ENCODE peak calls at places on chromosomes 4 and X, in nine cellular contexts. One of them, this sample, is unnamed.

GRCh38 chrX:44874481-44875184 is 1.6 kb downstream of the KDM6A start:
- DNase-seq in lower leg skin: no peak
- DNase-seq in prostate gland: peak
- DNase-seq in adrenal gland: peak
- DNase-seq in Peyer's patch: peak
- DNase-seq in GM12864: no peak
- DNase-seq in natural killer cell: no peak
- DNase-seq in left ventricle myocardium inferior: no peak
- DNase-seq in cardiac fibroblast: peak
- DNase-seq in this sample: peak

GRCh38 chr4:28639747-28640146 is 1779.1 kb downstream of the STIM2 start:
- DNase-seq in lower leg skin: no peak
- DNase-seq in prostate gland: no peak
- DNase-seq in adrenal gland: no peak
- DNase-seq in Peyer's patch: no peak
- DNase-seq in GM12864: no peak
- DNase-seq in natural killer cell: no peak
- DNase-seq in left ventricle myocardium inferior: no peak
- DNase-seq in cardiac fibroblast: no peak
- DNase-seq in this sample: no peak

GRCh38 chr4:183571350-183572076 is 66.7 kb downstream of the ING2 start:
- DNase-seq in lower leg skin: no peak
- DNase-seq in prostate gland: peak
- DNase-seq in adrenal gland: peak
- DNase-seq in Peyer's patch: peak
- DNase-seq in GM12864: no peak
- DNase-seq in natural killer cell: no peak
- DNase-seq in left ventricle myocardium inferior: no peak
- DNase-seq in cardiac fibroblast: peak
- DNase-seq in this sample: peak

GRCh38 chrX:154401918-154402621 is 3.9 kb downstream of the RPL10 start:
- DNase-seq in lower leg skin: no peak
- DNase-seq in prostate gland: peak
- DNase-seq in adrenal gland: no peak
- DNase-seq in Peyer's patch: no peak
- DNase-seq in GM12864: no peak
- DNase-seq in natural killer cell: no peak
- DNase-seq in left ventricle myocardium inferior: no peak
- DNase-seq in cardiac fibroblast: peak
- DNase-seq in this sample: no peak

GRCh38 chrX:143632625-143633387 is 3.1 kb downstream of the SLITRK4 start:
- DNase-seq in lower leg skin: no peak
- DNase-seq in prostate gland: no peak
- DNase-seq in adrenal gland: no peak
- DNase-seq in Peyer's patch: no peak
- DNase-seq in GM12864: no peak
- DNase-seq in natural killer cell: no peak
- DNase-seq in left ventricle myocardium inferior: no peak
- DNase-seq in cardiac fibroblast: peak
- DNase-seq in this sample: peak

GRCh38 chr4:181822005-181822375 is 421.2 kb upstream of the TENM3 start:
- DNase-seq in lower leg skin: no peak
- DNase-seq in prostate gland: no peak
- DNase-seq in adrenal gland: peak
- DNase-seq in Peyer's patch: no peak
- DNase-seq in GM12864: no peak
- DNase-seq in natural killer cell: no peak
- DNase-seq in left ventricle myocardium inferior: no peak
- DNase-seq in cardiac fibroblast: no peak
- DNase-seq in this sample: peak

GRCh38 chrX:24426340-24426913 is 38.7 kb upstream of the PDK3 start:
- DNase-seq in lower leg skin: no peak
- DNase-seq in prostate gland: peak
- DNase-seq in adrenal gland: no peak
- DNase-seq in Peyer's patch: no peak
- DNase-seq in GM12864: no peak
- DNase-seq in natural killer cell: no peak
- DNase-seq in left ventricle myocardium inferior: no peak
- DNase-seq in cardiac fibroblast: peak
- DNase-seq in this sample: peak

GRCh38 chr4:77052352-77052751 is 23.4 kb downstream of the CCNI start:
- DNase-seq in lower leg skin: no peak
- DNase-seq in prostate gland: no peak
- DNase-seq in adrenal gland: peak
- DNase-seq in Peyer's patch: peak
- DNase-seq in GM12864: no peak
- DNase-seq in natural killer cell: peak
- DNase-seq in left ventricle myocardium inferior: no peak
- DNase-seq in cardiac fibroblast: peak
- DNase-seq in this sample: peak

GRCh38 chr4:5138389-5138788 is 87.1 kb downstream of the STK32B start:
- DNase-seq in lower leg skin: no peak
- DNase-seq in prostate gland: no peak
- DNase-seq in adrenal gland: no peak
- DNase-seq in Peyer's patch: no peak
- DNase-seq in GM12864: no peak
- DNase-seq in natural killer cell: no peak
- DNase-seq in left ventricle myocardium inferior: no peak
- DNase-seq in cardiac fibroblast: no peak
- DNase-seq in this sample: no peak

GRCh38 chrX:40736170-40736505 is 796 bp upstream of the MED14 start:
- DNase-seq in lower leg skin: no peak
- DNase-seq in prostate gland: no peak
- DNase-seq in adrenal gland: peak
- DNase-seq in Peyer's patch: no peak
- DNase-seq in GM12864: no peak
- DNase-seq in natural killer cell: no peak
- DNase-seq in left ventricle myocardium inferior: no peak
- DNase-seq in cardiac fibroblast: no peak
- DNase-seq in this sample: no peak

GRCh38 chrX:24561121-24561520 is 86.0 kb downstream of the PCYT1B start:
- DNase-seq in lower leg skin: no peak
- DNase-seq in prostate gland: no peak
- DNase-seq in adrenal gland: no peak
- DNase-seq in Peyer's patch: no peak
- DNase-seq in GM12864: no peak
- DNase-seq in natural killer cell: no peak
- DNase-seq in left ventricle myocardium inferior: no peak
- DNase-seq in cardiac fibroblast: peak
- DNase-seq in this sample: peak

GRCh38 chr4:52904421-52904820 is 42.3 kb downstream of the RASL11B start:
- DNase-seq in lower leg skin: no peak
- DNase-seq in prostate gland: no peak
- DNase-seq in adrenal gland: peak
- DNase-seq in Peyer's patch: no peak
- DNase-seq in GM12864: no peak
- DNase-seq in natural killer cell: no peak
- DNase-seq in left ventricle myocardium inferior: no peak
- DNase-seq in cardiac fibroblast: peak
- DNase-seq in this sample: peak

GRCh38 chr4:137663376-137664054 is 131.2 kb upstream of the PCDH18 start:
- DNase-seq in lower leg skin: no peak
- DNase-seq in prostate gland: no peak
- DNase-seq in adrenal gland: no peak
- DNase-seq in Peyer's patch: no peak
- DNase-seq in GM12864: no peak
- DNase-seq in natural killer cell: no peak
- DNase-seq in left ventricle myocardium inferior: no peak
- DNase-seq in cardiac fibroblast: no peak
- DNase-seq in this sample: no peak

GRCh38 chrX:48917139-48917980 is 1.5 kb downstream of the PIM2 start:
- DNase-seq in lower leg skin: peak
- DNase-seq in prostate gland: peak
- DNase-seq in adrenal gland: peak
- DNase-seq in Peyer's patch: peak
- DNase-seq in GM12864: peak
- DNase-seq in natural killer cell: peak
- DNase-seq in left ventricle myocardium inferior: peak
- DNase-seq in cardiac fibroblast: peak
- DNase-seq in this sample: peak

DNA sequence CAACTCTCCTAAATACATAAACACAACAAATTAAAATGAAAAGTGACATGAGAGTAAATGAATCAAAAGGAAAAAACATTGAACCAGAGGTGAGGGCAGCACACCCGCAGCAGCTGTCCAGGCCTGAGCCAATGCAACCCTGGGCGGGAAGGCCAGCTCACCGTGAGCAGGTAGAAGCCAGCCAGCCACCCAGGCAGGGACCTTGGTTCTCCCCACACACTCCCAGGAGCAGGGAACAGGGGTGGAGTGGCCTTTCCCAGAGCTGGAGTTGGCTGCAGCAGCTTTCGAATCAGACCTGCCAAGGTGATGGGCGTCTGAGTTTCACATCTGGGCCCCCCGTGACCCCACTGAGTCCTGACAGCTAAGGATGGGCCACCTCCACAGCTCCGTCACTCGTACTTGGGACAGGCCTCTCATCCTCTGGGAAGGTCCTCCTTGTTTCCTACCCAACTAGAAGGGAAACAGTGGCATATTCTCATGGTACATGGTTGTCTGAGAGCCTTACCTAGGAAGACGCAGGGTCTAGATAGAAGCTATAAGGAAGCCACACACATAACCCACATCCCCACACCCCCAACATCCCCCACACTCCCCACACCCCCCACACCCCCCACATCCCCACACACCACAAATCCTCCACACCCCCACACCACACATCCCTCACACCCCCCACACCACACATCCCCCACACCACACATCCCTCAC is 172.2 kb downstream of the DCLK2 start:
- DNase-seq in lower leg skin: no peak
- DNase-seq in prostate gland: no peak
- DNase-seq in adrenal gland: no peak
- DNase-seq in Peyer's patch: no peak
- DNase-seq in GM12864: no peak
- DNase-seq in natural killer cell: no peak
- DNase-seq in left ventricle myocardium inferior: no peak
- DNase-seq in cardiac fibroblast: no peak
- DNase-seq in this sample: no peak
- TF ChIP-seq CTCF in lower leg skin: no peak
- TF ChIP-seq CTCF in prostate gland: no peak
- TF ChIP-seq CTCF in adrenal gland: no peak
- TF ChIP-seq CTCF in Peyer's patch: no peak
- TF ChIP-seq CTCF in GM12864: no peak
- TF ChIP-seq CTCF in natural killer cell: no peak
- TF ChIP-seq CTCF in left ventricle myocardium inferior: no peak
- TF ChIP-seq CTCF in cardiac fibroblast: no peak
- TF ChIP-seq CTCF in this sample: no peak

DNA sequence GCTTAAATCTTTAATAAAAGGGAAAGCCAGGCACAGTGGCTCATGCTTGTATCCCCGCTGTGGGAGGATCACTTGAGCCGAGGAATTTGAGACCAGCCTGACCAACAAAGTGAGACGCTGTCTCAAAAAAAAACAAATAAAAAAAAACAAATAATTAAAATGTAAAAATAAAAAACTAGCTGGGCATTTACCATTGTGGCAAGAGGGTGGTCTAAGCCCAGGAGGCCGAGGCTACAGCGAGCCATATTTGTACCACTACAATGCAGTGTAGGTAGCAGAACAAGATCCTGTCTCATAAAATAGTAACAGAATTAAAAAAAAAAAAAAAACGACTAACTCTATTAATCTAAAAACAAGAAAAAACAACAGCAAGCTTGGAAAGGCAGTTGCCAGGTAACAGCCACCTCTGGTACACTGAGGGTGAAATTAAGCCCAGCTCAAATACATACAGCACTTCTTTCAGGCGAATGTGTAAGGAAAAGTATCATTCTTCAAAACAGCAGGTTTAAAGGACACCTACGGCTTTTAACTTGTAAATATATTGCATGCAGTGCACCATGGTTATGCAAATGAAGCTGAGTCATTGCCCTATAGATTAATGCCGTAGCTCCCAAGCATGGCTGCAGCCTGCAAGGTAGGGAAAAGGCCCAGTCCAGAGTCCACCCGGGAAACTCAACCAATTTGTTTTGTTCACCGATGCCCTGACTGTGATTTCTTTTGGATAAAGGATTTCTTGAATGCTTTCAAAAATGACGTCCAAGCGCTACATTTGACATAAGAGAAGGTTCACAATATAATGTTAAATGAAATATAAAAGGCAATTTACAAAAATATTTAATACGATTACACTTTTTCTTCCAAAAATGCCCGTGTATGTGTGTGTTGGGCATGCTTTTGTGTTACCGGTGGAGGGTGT is 14.5 kb upstream of the TXLNG start:
- DNase-seq in lower leg skin: no peak
- DNase-seq in prostate gland: no peak
- DNase-seq in adrenal gland: no peak
- DNase-seq in Peyer's patch: peak
- DNase-seq in GM12864: no peak
- DNase-seq in natural killer cell: no peak
- DNase-seq in left ventricle myocardium inferior: no peak
- DNase-seq in cardiac fibroblast: peak
- DNase-seq in this sample: peak
- TF ChIP-seq CTCF in lower leg skin: no peak
- TF ChIP-seq CTCF in prostate gland: no peak
- TF ChIP-seq CTCF in adrenal gland: no peak
- TF ChIP-seq CTCF in Peyer's patch: no peak
- TF ChIP-seq CTCF in GM12864: no peak
- TF ChIP-seq CTCF in natural killer cell: no peak
- TF ChIP-seq CTCF in left ventricle myocardium inferior: no peak
- TF ChIP-seq CTCF in cardiac fibroblast: no peak
- TF ChIP-seq CTCF in this sample: no peak

DNA sequence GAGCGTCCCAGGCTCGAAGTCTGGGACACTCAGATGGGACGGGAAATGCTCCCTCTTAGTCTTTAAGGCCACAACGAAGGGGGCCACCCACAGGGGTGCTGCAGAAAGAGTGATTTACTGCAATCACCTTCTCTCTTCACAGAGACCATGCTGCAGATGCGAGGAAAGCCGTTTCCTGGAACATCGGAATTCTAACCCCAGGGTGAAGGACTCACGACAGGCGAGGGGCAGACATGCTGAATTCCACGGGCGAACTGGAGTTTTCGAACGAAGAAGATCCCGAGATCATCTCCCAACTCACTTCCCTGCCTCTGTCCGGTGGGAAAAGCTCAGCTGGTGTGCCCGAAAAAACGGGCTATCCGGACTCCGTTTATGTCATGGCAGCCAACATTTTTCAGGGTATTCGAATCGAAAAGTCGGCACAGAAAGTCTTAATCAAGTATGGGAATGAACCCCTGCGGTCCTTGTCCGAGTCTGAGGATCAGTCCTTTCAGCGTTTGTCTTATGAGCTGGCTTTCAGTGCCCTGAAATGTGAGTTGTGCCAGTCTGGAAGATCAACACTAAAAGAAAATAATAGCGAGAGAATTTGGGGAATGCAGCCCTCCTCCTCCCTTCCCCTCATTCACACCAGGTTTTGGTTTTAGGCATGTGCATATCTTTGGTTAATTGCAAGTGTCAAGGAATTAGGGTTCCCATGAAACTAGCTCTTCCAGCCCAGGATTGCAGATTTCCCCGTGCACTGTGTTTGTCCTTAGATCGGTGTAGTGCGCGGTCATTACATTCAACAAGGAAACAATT is 905 bp downstream of the NSUN7 start:
- DNase-seq in lower leg skin: no peak
- DNase-seq in prostate gland: peak
- DNase-seq in adrenal gland: no peak
- DNase-seq in Peyer's patch: no peak
- DNase-seq in GM12864: no peak
- DNase-seq in natural killer cell: no peak
- DNase-seq in left ventricle myocardium inferior: no peak
- DNase-seq in cardiac fibroblast: peak
- DNase-seq in this sample: no peak
- TF ChIP-seq CTCF in lower leg skin: no peak
- TF ChIP-seq CTCF in prostate gland: no peak
- TF ChIP-seq CTCF in adrenal gland: no peak
- TF ChIP-seq CTCF in Peyer's patch: no peak
- TF ChIP-seq CTCF in GM12864: no peak
- TF ChIP-seq CTCF in natural killer cell: no peak
- TF ChIP-seq CTCF in left ventricle myocardium inferior: no peak
- TF ChIP-seq CTCF in cardiac fibroblast: no peak
- TF ChIP-seq CTCF in this sample: no peak

GRCh38 chrX:115378471-115378870 is 89.0 kb downstream of the LUZP4 start:
- DNase-seq in lower leg skin: no peak
- DNase-seq in prostate gland: no peak
- DNase-seq in adrenal gland: no peak
- DNase-seq in Peyer's patch: no peak
- DNase-seq in GM12864: no peak
- DNase-seq in natural killer cell: no peak
- DNase-seq in left ventricle myocardium inferior: no peak
- DNase-seq in cardiac fibroblast: peak
- DNase-seq in this sample: peak
- TF ChIP-seq CTCF in lower leg skin: no peak
- TF ChIP-seq CTCF in prostate gland: no peak
- TF ChIP-seq CTCF in adrenal gland: no peak
- TF ChIP-seq CTCF in Peyer's patch: no peak
- TF ChIP-seq CTCF in GM12864: no peak
- TF ChIP-seq CTCF in natural killer cell: no peak
- TF ChIP-seq CTCF in left ventricle myocardium inferior: no peak
- TF ChIP-seq CTCF in cardiac fibroblast: no peak
- TF ChIP-seq CTCF in this sample: no peak